ENCODE peak calls at places on chromosome 3, in seven cellular contexts. L is D721Med, M is body of pancreas, D is BJ, U is right atrium auricular region, N is H9, F is astrocyte of the spinal cord. I is an unnamed sample.
A peak's percentile ranks its signal among the peaks of the same experiment; 100 is the strongest.

GRCh38 chr3:194312186-194312742 is 38.9 kb downstream of the CPN2 start:
- DNase-seq in D (no peak), N (no peak), U (no peak), L (no peak), F (no peak), M (no peak), I (no peak)

GRCh38 chr3:172465281-172465680 is 17.0 kb upstream of the GHSR start:
- DNase-seq in D (no peak), F (no peak), U (no peak), N (no peak), M (no peak), L (no peak), I (no peak)

GRCh38 chr3:63857311-63857710 is 6.3 kb downstream of the THOC7 start:
- DNase-seq in L (no peak), M (no peak), N (no peak), F (peak; percentile 22), D (no peak), U (no peak), I (no peak)

GRCh38 chr3:160400048-160400630 is 689 bp downstream of the SMC4 start:
- DNase-seq in U (peak; percentile 65), N (peak; percentile 33), M (peak; percentile 47), F (peak; percentile 58), D (no peak), L (no peak), I (peak; percentile 41)

GRCh38 chr3:136787226-136787793 is 31.6 kb upstream of the SLC35G2 start:
- DNase-seq in N (no peak), D (no peak), L (no peak), M (peak; percentile 51), F (peak; percentile 61), U (no peak), I (peak; percentile 59)

GRCh38 chr3:197428117-197428761 is 127.5 kb downstream of the BDH1 start:
- DNase-seq in M (no peak), N (no peak), D (peak; percentile 31), L (no peak), U (peak; percentile 66), F (peak; percentile 51), I (no peak)

GRCh38 chr3:149832086-149832485 is 19.1 kb downstream of the RNF13 start:
- DNase-seq in F (no peak), D (no peak), U (no peak), N (no peak), M (no peak), L (no peak), I (no peak)

GRCh38 chr3:32593903-32594525 is 23.4 kb upstream of the DYNC1LI1 start:
- DNase-seq in L (no peak), M (no peak), D (no peak), F (peak; percentile 26), U (no peak), N (no peak), I (no peak)

GRCh38 chr3:152683521-152683999 is 151.4 kb upstream of the P2RY1 start:
- DNase-seq in D (no peak), N (no peak), L (no peak), U (no peak), M (no peak), F (no peak), I (no peak)

GRCh38 chr3:98521897-98522537 is 685 bp downstream of the CLDND1 start:
- DNase-seq in N (no peak), F (peak; percentile 78), D (no peak), U (peak; percentile 63), L (no peak), M (peak; percentile 64), I (peak; percentile 41)

GRCh38 chr3:58973796-58974195 is 76.0 kb downstream of the CFAP20DC start:
- DNase-seq in M (no peak), F (peak; percentile 43), L (no peak), N (no peak), D (no peak), U (no peak), I (no peak)

GRCh38 chr3:87498358-87499080 is 222.1 kb upstream of the POU1F1 start:
- DNase-seq in F (no peak), N (no peak), L (no peak), U (no peak), D (no peak), M (no peak), I (no peak)

GRCh38 chr3:61997112-61997511 is 376.2 kb downstream of the FEZF2 start:
- DNase-seq in U (no peak), D (no peak), M (no peak), N (no peak), L (peak; percentile 35), F (no peak), I (no peak)

GRCh38 chr3:72273615-72274014 is 488.7 kb upstream of the PROK2 start:
- DNase-seq in L (no peak), F (peak; percentile 94), U (no peak), M (no peak), N (peak; percentile 60), D (peak; percentile 74), I (no peak)

GRCh38 chr3:128549283-128550112 is 56.5 kb upstream of the GATA2 start:
- DNase-seq in U (peak; percentile 67), M (no peak), N (no peak), D (peak; percentile 29), F (peak; percentile 84), L (no peak), I (no peak)

GRCh38 chr3:128550471-128551126 is 57.6 kb upstream of the GATA2 start:
- DNase-seq in N (no peak), L (no peak), U (peak; percentile 51), M (no peak), F (no peak), D (no peak), I (no peak)

GRCh38 chr3:128551464-128551863 is 58.5 kb upstream of the GATA2 start:
- DNase-seq in L (no peak), M (no peak), N (no peak), U (peak; percentile 50), D (no peak), F (no peak), I (no peak)

GRCh38 chr3:128548426-128549282 is 55.7 kb upstream of the GATA2 start:
- DNase-seq in L (no peak), F (peak; percentile 23), M (no peak), D (no peak), U (peak; percentile 59), N (no peak), I (no peak)

DNA sequence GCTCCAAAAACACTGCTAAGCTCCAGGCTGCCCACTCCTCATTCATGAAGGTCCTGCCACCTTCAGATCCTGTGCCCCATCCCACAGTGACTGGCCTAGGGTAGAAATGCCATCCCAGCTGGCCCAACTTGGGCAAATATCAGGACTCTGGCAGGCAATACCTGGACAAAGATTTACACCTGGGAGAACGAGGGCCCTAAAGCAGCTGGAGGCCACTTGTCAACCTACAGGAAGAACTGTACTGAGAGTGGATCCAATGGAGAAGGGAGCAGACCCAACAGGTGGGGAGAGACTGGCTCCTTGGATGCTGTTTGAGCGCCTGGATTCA is 57.1 kb upstream of the GATA2 start:
- DNase-seq in L (no peak), N (no peak), F (no peak), M (no peak), D (no peak), U (no peak), I (no peak)
- TF ChIP-seq CTCF in L (no peak), N (no peak), F (no peak), M (no peak), D (no peak), U (no peak), I (no peak)

GRCh38 chr3:186757214-186757613 is 26.2 kb upstream of the EIF4A2 start:
- DNase-seq in D (no peak), M (no peak), L (no peak), U (no peak), F (no peak), N (no peak), I (no peak)

GRCh38 chr3:186759231-186759930 is 24.0 kb upstream of the EIF4A2 start:
- DNase-seq in M (no peak), N (no peak), L (no peak), U (no peak), F (no peak), D (no peak), I (no peak)

GRCh38 chr3:186760883-186761447 is 22.4 kb upstream of the EIF4A2 start:
- DNase-seq in L (no peak), N (no peak), M (no peak), D (no peak), U (no peak), F (no peak), I (no peak)

GRCh38 chr3:186757686-186758220 is 25.6 kb upstream of the EIF4A2 start:
- DNase-seq in N (no peak), M (no peak), U (no peak), D (no peak), L (peak; percentile 28), F (no peak), I (no peak)

GRCh38 chr3:186760141-186760813 is 23.1 kb upstream of the EIF4A2 start:
- DNase-seq in F (no peak), N (no peak), U (no peak), M (no peak), L (no peak), D (no peak), I (no peak)
- TF ChIP-seq CTCF in F (no peak), N (no peak), U (no peak), M (no peak), L (no peak), D (no peak), I (no peak)

DNA sequence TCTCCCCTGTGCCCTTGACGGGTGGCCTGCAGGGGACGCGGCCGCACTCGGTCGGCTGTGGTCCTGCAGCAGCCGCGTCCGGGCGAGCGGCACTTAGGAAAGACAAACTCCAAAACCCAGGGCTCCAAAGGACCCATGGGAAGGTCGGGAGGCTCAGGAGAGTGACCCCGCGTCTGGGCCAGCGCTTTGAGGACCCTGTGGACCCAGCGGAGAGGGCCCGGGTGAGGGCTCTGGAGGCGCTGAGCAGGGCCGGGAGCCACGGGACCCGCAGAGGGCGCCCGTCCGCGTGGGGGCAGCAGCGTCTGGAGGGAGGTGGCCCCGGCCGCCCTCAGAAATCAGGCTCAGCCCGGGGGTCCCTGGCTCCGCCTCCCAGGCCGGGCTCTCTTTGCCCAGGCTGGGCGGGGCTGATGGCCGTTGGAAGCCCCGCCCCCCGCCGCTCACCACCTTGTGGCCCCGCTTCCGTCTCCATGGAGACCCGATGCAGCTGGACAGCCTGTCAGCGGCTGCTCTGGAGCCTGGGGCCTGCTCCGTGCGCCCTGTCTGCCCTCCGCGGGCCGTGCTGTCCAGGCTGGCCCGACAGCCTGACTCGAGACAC is 34.6 kb upstream of the RPL32 start:
- DNase-seq in M (peak; percentile 73), F (no peak), N (peak; percentile 94), U (no peak), D (no peak), L (no peak), I (peak; percentile 64)
- TF ChIP-seq CTCF in M (peak; percentile 29), F (peak; percentile 40), N (peak; percentile 72), U (peak; percentile 53), D (peak; percentile 44), L (no peak), I (peak; percentile 18)

GRCh38 chr3:156014456-156014855 is 105.9 kb upstream of the KCNAB1 start:
- DNase-seq in M (no peak), L (no peak), N (no peak), F (no peak), D (no peak), U (no peak), I (no peak)

GRCh38 chr3:156005698-156006097 is 114.7 kb upstream of the KCNAB1 start:
- DNase-seq in N (no peak), M (no peak), F (no peak), U (no peak), D (no peak), L (no peak), I (no peak)

DNA sequence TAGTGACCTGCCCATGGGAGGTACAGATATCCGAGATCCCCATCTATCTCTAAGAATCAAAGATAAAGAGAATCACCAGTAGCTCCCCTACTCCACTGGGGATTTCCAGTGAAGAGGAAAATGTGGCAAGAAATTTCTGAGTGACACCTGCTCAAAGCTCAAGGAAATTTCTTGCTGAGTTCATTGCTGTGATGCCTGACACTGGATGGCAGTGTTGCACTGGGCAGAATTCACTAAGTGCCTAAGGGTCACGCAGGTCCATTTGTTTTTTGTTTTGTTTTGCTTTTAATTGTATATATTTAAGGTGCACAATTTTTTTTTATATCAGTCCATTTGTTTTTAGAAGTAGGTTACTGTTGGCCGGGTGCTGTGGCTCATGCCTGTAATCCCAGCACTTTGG is 109.5 kb upstream of the KCNAB1 start:
- DNase-seq in M (peak; percentile 19), L (no peak), N (no peak), U (no peak), D (no peak), F (no peak), I (no peak)
- TF ChIP-seq CTCF in M (peak; percentile 48), L (peak; percentile 46), N (peak; percentile 74), U (peak; percentile 42), D (peak; percentile 16), F (no peak), I (peak; percentile 28)

I was measured in GM13976.